ENCODE peak calls at places on chromosomes 16 and 17, in four cellular contexts. Q is HepG2; J is psoas muscle; I is CD8-positive, alpha-beta memory T cell. A is an unnamed sample. For H3K4me1, the result is how much of the 10 kb centered on the place peaks cover.

GRCh38 chr16:13919330-13919682 is 648 bp upstream of the ERCC4 start:
- DNase-seq in I (no peak), J (no peak), Q (peak), A (peak)

GRCh38 chr16:83365166-83365565 is 442.6 kb upstream of the HSBP1 start:
- DNase-seq in J (no peak), I (no peak), Q (no peak), A (no peak)

GRCh38 chr16:17027488-17028129 is 443.2 kb downstream of the XYLT1 start:
- DNase-seq in J (no peak), I (no peak), Q (no peak), A (no peak)

GRCh38 chr16:66740010-66740409 is 11.4 kb downstream of the DYNC1LI2 start:
- DNase-seq in I (no peak), J (no peak), Q (peak), A (no peak)

GRCh38 chr16:31700200-31700529 is 172.5 kb downstream of the AHSP start:
- DNase-seq in Q (no peak), J (no peak), I (no peak), A (no peak)

GRCh38 chr17:28937044-28937729 is 14.1 kb downstream of the PHF12 start:
- DNase-seq in I (no peak), J (no peak), Q (peak), A (no peak)

GRCh38 chr17:1498869-1499268 is 6.4 kb upstream of the MYO1C start:
- DNase-seq in Q (no peak), I (no peak), J (no peak), A (no peak)

GRCh38 chr17:81365148-81365600 is 30.1 kb upstream of the BAHCC1 start:
- DNase-seq in I (no peak), J (peak), Q (no peak), A (no peak)

GRCh38 chr17:57997085-57997809 is 9.2 kb upstream of the VEZF1 start:
- DNase-seq in I (no peak), J (no peak), Q (no peak), A (no peak)

GRCh38 chr16:31202402-31203385 is at the start of gene PYCARD:
- DNase-seq in Q (no peak), I (peak), J (peak), A (no peak)

GRCh38 chr16:29814592-29814991 is 1.4 kb upstream of the PAGR1 start:
- DNase-seq in I (no peak), J (no peak), Q (no peak), A (no peak)

GRCh38 chr17:28145348-28145747 is 102.9 kb downstream of the NLK start:
- DNase-seq in Q (no peak), J (no peak), I (no peak), A (no peak)

GRCh38 chr17:73194514-73195222 is 1.8 kb downstream of the COG1 start:
- DNase-seq in Q (no peak), I (no peak), J (no peak), A (no peak)

DNA sequence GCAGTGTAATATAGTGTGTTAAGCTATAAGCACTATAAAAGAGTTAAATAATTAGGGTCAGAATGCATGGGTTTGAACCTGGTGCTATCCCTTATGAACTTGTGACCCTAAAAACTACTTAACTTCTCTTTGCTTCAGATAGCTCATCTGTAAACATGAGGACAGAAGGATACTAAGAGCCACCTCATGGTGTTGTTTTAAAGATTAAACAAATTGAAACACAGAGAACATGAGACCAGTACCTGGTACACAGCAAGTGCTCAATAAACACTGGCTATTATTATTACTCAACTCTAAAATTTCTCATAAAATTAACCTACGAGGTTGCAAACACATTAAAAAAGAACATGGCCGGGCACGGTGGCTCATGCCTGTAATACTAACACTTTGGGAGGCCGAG is 43.3 kb downstream of the SMURF2 start:
- DNase-seq in I (no peak), J (no peak), Q (no peak), A (no peak)
- H3K4me1 ChIP-seq in I (under half), J (under half), Q (under half), A (under half)

DNA sequence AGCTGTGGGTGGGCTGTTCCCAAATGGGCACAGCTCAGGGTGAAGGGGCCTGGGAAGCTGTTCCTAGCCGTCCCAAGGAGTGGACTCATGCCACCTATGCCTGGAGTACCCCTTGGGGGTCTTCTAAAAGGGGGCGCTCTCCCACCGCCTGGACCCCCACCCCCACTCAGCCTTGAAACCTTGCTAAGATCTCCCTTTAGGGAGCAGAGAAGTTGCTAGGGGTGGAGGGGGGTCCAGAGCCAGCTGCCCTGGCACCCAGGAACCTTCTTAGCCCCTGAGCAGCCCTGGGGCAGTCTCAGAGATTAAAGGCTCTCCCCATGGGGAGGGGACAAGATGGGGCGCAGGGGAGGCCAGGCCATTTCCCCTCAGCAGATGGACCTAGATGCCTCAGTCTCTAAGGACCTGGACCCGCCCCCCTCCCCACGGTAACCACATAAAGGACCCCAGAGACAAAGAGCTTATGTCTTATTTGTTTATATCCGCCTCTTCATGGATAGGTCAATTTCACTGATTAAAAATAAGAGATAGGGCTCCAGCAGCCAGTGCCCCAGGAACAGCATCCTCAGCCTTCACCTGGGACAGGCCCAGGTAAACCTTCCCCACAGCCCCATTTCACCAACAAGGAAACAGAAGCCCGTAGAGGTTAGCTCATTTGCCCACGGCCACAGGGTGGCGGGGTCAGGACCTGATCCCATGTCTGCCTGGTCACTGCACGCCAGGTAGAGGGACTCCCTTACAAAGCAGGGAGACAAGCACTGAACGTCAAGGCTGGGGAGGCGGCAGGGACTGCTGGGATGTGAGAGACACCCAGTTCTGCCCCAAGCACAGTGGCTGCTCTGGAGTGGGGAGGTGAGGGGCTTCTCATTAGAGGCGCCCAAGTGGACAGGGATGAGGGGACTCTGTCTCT is 3.4 kb downstream of the MTSS2 start:
- DNase-seq in Q (peak), J (peak), I (no peak), A (no peak)
- H3K4me1 ChIP-seq in Q (half or more), J (half or more), I (under half), A (half or more)

DNA sequence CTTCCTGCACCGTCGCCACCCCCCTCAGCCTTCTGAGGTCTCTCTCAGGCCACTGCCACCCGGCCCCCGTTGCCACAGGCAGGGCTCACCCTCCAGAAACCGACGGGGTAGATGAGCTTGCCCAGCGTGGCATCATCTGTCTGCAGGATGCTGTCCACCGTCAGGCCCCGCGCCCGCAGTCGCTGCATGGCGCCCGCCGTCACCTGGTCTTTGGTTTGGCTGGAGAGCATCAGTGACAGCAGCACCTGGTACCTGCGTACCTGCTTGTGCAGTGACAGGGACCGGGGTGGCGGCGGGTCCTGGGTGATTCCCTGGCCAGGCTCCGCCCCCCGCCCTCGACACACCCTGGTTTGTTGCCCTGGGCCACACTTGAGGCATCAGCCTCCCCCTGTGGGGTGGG is 3.1 kb downstream of the NTHL1 start:
- DNase-seq in J (no peak), I (no peak), Q (no peak), A (no peak)
- H3K4me1 ChIP-seq in J (under half), I (under half), Q (half or more), A (under half)

GRCh38 chr16:75007443-75007842 is 8.6 kb downstream of the ZNRF1 start:
- DNase-seq in Q (no peak), J (no peak), I (no peak), A (no peak)

GRCh38 chr16:75010427-75010826 is 11.6 kb downstream of the ZNRF1 start:
- DNase-seq in I (no peak), J (no peak), Q (no peak), A (no peak)

GRCh38 chr16:75011634-75012307 is 12.9 kb downstream of the ZNRF1 start:
- DNase-seq in Q (no peak), J (no peak), I (no peak), A (no peak)

GRCh38 chr16:75014318-75014717 is 15.5 kb downstream of the ZNRF1 start:
- DNase-seq in Q (no peak), I (no peak), J (no peak), A (no peak)

DNA sequence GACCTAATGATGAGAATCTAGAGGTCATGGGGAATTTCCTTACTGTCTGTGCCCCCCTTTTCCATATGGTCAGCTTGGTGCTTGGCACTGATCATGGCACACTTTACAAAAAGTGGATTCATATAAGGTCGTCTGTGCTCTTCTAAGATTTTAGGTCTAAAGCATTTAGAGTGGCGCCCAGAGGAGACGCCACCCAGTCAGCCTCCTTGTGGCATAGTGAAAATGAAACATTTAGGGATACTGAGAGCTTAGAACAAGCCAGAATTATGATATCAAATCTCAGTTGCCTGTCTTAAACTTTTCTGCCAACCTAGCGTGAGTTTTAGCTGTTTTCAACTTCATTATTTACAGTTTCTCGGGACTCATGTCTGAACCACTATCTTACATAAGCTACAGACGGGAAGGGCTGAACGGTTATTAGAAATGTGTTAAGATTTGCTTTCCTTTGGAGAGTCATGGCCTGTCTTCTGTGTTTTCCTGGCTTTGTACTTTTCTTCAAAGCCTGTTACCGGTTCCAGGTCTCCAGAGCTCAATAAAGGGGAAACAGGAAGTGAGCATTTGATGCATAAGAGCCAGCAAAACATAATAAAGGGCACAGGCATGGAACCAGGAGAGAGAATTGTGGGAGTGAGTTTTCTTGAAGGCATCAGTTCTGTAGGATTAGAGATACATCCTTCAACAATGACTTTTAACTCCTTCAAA is 13.7 kb downstream of the ZNRF1 start:
- DNase-seq in Q (no peak), I (no peak), J (no peak), A (no peak)
- H3K4me1 ChIP-seq in Q (half or more), I (under half), J (under half), A (under half)

GRCh38 chr17:40477796-40478195 is 23.6 kb downstream of the TNS4 start:
- DNase-seq in I (no peak), J (no peak), Q (no peak), A (no peak)
- H3K4me1 ChIP-seq in I (half or more), J (under half), Q (half or more), A (under half)

GRCh38 chr16:84806256-84806889 is 13.4 kb upstream of the CRISPLD2 start:
- DNase-seq in I (no peak), J (no peak), Q (no peak), A (no peak)

GRCh38 chr16:84800118-84800517 is 19.7 kb upstream of the CRISPLD2 start:
- DNase-seq in I (no peak), Q (no peak), J (no peak), A (no peak)

GRCh38 chr16:84800579-84800978 is 19.2 kb upstream of the CRISPLD2 start:
- DNase-seq in Q (no peak), I (no peak), J (no peak), A (no peak)

GRCh38 chr16:84804326-84804725 is 15.5 kb upstream of the CRISPLD2 start:
- DNase-seq in J (no peak), I (no peak), Q (no peak), A (no peak)

GRCh38 chr16:84803146-84803545 is 16.6 kb upstream of the CRISPLD2 start:
- DNase-seq in I (no peak), Q (no peak), J (no peak), A (no peak)
- H3K4me1 ChIP-seq in I (under half), Q (under half), J (under half), A (under half)

GRCh38 chr17:50920891-50921595 is 54.9 kb upstream of the TOB1 start:
- DNase-seq in I (no peak), Q (no peak), J (no peak), A (no peak)

GRCh38 chr17:50918933-50919296 is 52.8 kb upstream of the TOB1 start:
- DNase-seq in Q (no peak), I (peak), J (no peak), A (no peak)

GRCh38 chr17:50918071-50918932 is 52.1 kb upstream of the TOB1 start:
- DNase-seq in Q (no peak), I (no peak), J (no peak), A (no peak)

GRCh38 chr17:50920041-50920410 is 53.9 kb upstream of the TOB1 start:
- DNase-seq in I (no peak), Q (no peak), J (no peak), A (no peak)

GRCh38 chr17:50919321-50920040 is 53.3 kb upstream of the TOB1 start:
- DNase-seq in J (peak), I (peak), Q (peak), A (peak)
- H3K4me1 ChIP-seq in J (under half), I (under half), Q (half or more), A (under half)